ENCODE peak calls at places on chromosomes 1 and 21, in seven cellular contexts. Q is RWPE1; P is A673; S is H9; E is neural crest cell; H is stimulated activated CD8-positive, alpha-beta memory T cell treated with anti-CD3 and anti-CD28 coated beads, Interleukin-15, amount 100 ng/mL, for 1 hour; V is A172. J is an unnamed sample.

GRCh38 chr1:186703209-186703766 is 23.1 kb upstream of the PTGS2 start:
- DNase-seq in H (no peak), V (no peak), E (no peak), Q (no peak), P (no peak), S (no peak), J (no peak)

GRCh38 chr1:167854184-167854583 is 59.8 kb downstream of the ADCY10 start:
- DNase-seq in V (no peak), H (no peak), S (no peak), E (no peak), P (no peak), Q (no peak), J (no peak)

GRCh38 chr1:41547781-41548560 is 63.5 kb upstream of the EDN2 start:
- DNase-seq in H (no peak), S (no peak), V (no peak), E (no peak), Q (peak), P (no peak), J (no peak)

GRCh38 chr21:44013380-44014088 is 1.4 kb downstream of the TRAPPC10 start:
- DNase-seq in P (peak), V (no peak), S (no peak), H (no peak), Q (no peak), E (no peak), J (no peak)

GRCh38 chr1:110230381-110231199 is 20.5 kb downstream of the KCNC4 start:
- DNase-seq in E (no peak), P (no peak), V (no peak), S (no peak), Q (no peak), H (no peak), J (no peak)

GRCh38 chr1:178399177-178399728 is 97.5 kb downstream of the CLEC20A start:
- DNase-seq in E (no peak), S (peak), V (no peak), Q (peak), H (no peak), P (no peak), J (no peak)

GRCh38 chr1:201883786-201884185 is 4.9 kb upstream of the SHISA4 start:
- DNase-seq in E (no peak), H (no peak), Q (peak), S (no peak), P (no peak), V (peak), J (no peak)

GRCh38 chr1:165897326-165898303 is 70.2 kb downstream of the UCK2 start:
- DNase-seq in H (no peak), Q (no peak), E (no peak), V (no peak), S (peak), P (no peak), J (no peak)

GRCh38 chr1:17272641-17273040 is 23.7 kb downstream of the PADI3 start:
- DNase-seq in H (no peak), V (no peak), S (no peak), E (no peak), P (no peak), Q (no peak), J (no peak)

GRCh38 chr1:46062651-46063319 is 69.6 kb downstream of the PIK3R3 start:
- DNase-seq in E (no peak), S (no peak), P (no peak), H (no peak), V (peak), Q (no peak), J (no peak)

GRCh38 chr21:44932366-44933181 is 7.3 kb upstream of the SLX9 start:
- DNase-seq in H (no peak), S (no peak), P (peak), E (peak), V (no peak), Q (no peak), J (no peak)

GRCh38 chr1:8384088-8384487 is 66.2 kb downstream of the SLC45A1 start:
- DNase-seq in H (no peak), V (no peak), P (no peak), S (no peak), Q (no peak), E (no peak), J (no peak)

GRCh38 chr1:94411217-94411616 is 7.0 kb upstream of the ABCD3 start:
- DNase-seq in Q (no peak), E (no peak), V (no peak), S (no peak), H (no peak), P (no peak), J (no peak)

GRCh38 chr1:178254433-178254832 is 160.5 kb downstream of the RASAL2 start:
- DNase-seq in E (no peak), S (no peak), P (no peak), V (no peak), Q (no peak), H (no peak), J (no peak)

GRCh38 chr1:110645962-110646735 is 28.6 kb downstream of the KCNA3 start:
- DNase-seq in S (no peak), E (no peak), H (no peak), V (peak), P (peak), Q (peak), J (no peak)

GRCh38 chr1:97920275-97920831 is 481 bp downstream of the DPYD start:
- DNase-seq in Q (peak), H (no peak), S (no peak), V (no peak), E (no peak), P (peak), J (no peak)

GRCh38 chr1:18452550-18452949 is 28.2 kb upstream of the KLHDC7A start:
- DNase-seq in Q (peak), V (peak), H (no peak), E (peak), S (peak), P (peak), J (no peak)

GRCh38 chr1:16207318-16208269 is 4.9 kb downstream of the ARHGEF19 start:
- DNase-seq in Q (no peak), H (no peak), S (peak), E (no peak), V (no peak), P (no peak), J (peak)

GRCh38 chr1:159140474-159140873 is 30.9 kb upstream of the CADM3 start:
- DNase-seq in V (no peak), E (no peak), Q (no peak), S (no peak), H (no peak), P (no peak), J (no peak)

GRCh38 chr1:182430263-182431068 is 19.5 kb upstream of the RGSL1 start:
- DNase-seq in P (no peak), V (peak), Q (no peak), S (no peak), E (no peak), H (no peak), J (no peak)

GRCh38 chr1:234609528-234610042 is 393 bp downstream of the IRF2BP2 start:
- DNase-seq in P (peak), Q (no peak), V (no peak), E (no peak), H (no peak), S (no peak), J (no peak)

GRCh38 chr1:21661886-21662285 is 7.3 kb downstream of the RAP1GAP start:
- DNase-seq in V (no peak), H (no peak), E (no peak), Q (no peak), S (no peak), P (no peak), J (no peak)

GRCh38 chr1:17168480-17168878 is 36.4 kb upstream of the PADI1 start:
- DNase-seq in E (no peak), P (no peak), S (no peak), Q (no peak), V (peak), H (no peak), J (no peak)

GRCh38 chr1:156859523-156860112 is 701 bp upstream of the INSRR start:
- DNase-seq in Q (no peak), V (no peak), E (peak), S (peak), H (no peak), P (no peak), J (no peak)

GRCh38 chr21:43703068-43703880 is 15.7 kb upstream of the PDXK start:
- DNase-seq in Q (no peak), S (peak), P (no peak), V (no peak), E (peak), H (no peak), J (peak)